ENCODE peak calls at places on chromosome X, in four cellular contexts. E, Y, V and B are unnamed samples.

GRCh38 chrX:135295238-135295943 is 13.9 kb upstream of the ETDC start:
- DNase-seq in V (peak), E (peak), Y (peak), B (no peak)

GRCh38 chrX:47662144-47662657 is 3.2 kb upstream of the UXT start:
- DNase-seq in E (peak), V (peak), Y (no peak), B (peak)

GRCh38 chrX:9341305-9342201 is 123.3 kb upstream of the TBL1X start:
- DNase-seq in V (peak), Y (peak), E (peak), B (no peak)

GRCh38 chrX:139091878-139092277 is 380.4 kb upstream of the FGF13 start:
- DNase-seq in V (no peak), E (no peak), Y (no peak), B (no peak)

GRCh38 chrX:46485897-46486296 is 59.3 kb downstream of the ZNF674 start:
- DNase-seq in E (no peak), Y (no peak), V (no peak), B (no peak)

GRCh38 chrX:57121162-57121741 is at the start of gene SPIN2B:
- DNase-seq in E (peak), V (peak), Y (peak), B (peak)

GRCh38 chrX:125505207-125505606 is 185.5 kb downstream of the TEX13C start:
- DNase-seq in Y (no peak), V (no peak), E (peak), B (no peak)

GRCh38 chrX:88424071-88424470 is 323.0 kb upstream of the CPXCR1 start:
- DNase-seq in V (no peak), E (no peak), Y (no peak), B (no peak)

GRCh38 chrX:36898301-36898700 is 109.9 kb upstream of the FAM47C start:
- DNase-seq in E (no peak), Y (no peak), V (no peak), B (no peak)

GRCh38 chrX:136147320-136147901 is at the start of gene FHL1:
- DNase-seq in E (no peak), Y (peak), V (peak), B (no peak)

GRCh38 chrX:67619253-67619652 is 75.4 kb downstream of the AR start:
- DNase-seq in E (peak), V (peak), Y (no peak), B (peak)

GRCh38 chrX:88863726-88864125 is 116.7 kb downstream of the CPXCR1 start:
- DNase-seq in Y (no peak), E (no peak), V (no peak), B (no peak)

GRCh38 chrX:148069759-148070503 is 88.8 kb downstream of the FMR1NB start:
- DNase-seq in V (no peak), E (no peak), Y (no peak), B (no peak)

GRCh38 chrX:44282753-44283152 is 60.7 kb downstream of the EFHC2 start:
- DNase-seq in Y (peak), V (no peak), E (no peak), B (no peak)

GRCh38 chrX:45711231-45711630 is 510.6 kb upstream of the DIPK2B start:
- DNase-seq in E (peak), V (peak), Y (no peak), B (no peak)

GRCh38 chrX:119218198-119218597 is 17.9 kb upstream of the PGRMC1 start:
- DNase-seq in E (no peak), Y (no peak), V (no peak), B (no peak)

GRCh38 chrX:47171996-47172395 is 21.6 kb upstream of the UBA1 start:
- DNase-seq in Y (no peak), V (no peak), E (no peak), B (no peak)

GRCh38 chrX:136130931-136131843 is 16.1 kb upstream of the FHL1 start:
- DNase-seq in V (peak), Y (no peak), E (peak), B (peak)

GRCh38 chrX:7582191-7582590 is 260.8 kb upstream of the VCX start:
- DNase-seq in V (no peak), Y (no peak), E (no peak), B (no peak)

GRCh38 chrX:66408507-66408906 is 230.4 kb downstream of the EDA2R start:
- DNase-seq in E (no peak), Y (no peak), V (no peak), B (no peak)

DNA sequence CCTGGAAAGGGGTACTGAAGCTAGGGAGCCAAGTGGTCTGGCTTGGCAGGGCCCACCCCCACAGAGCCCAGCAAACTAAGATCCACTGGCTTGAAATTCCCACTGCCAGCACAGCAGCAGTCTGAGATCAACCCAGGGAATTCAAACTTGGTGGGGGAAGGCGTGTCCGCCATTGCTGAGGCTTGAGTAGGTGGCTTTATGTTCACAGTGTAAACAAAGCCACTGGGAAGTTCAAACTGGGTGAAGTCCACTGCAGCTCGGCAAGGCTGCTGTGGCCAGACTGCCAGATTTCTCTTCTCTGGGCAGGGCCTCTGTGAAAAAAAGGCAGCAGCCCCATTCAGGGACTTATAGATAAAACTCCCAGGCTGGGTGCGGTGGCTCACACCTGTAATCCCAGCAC is 58.9 kb downstream of the TFDP3 start:
- DNase-seq in V (no peak), E (no peak), Y (no peak), B (no peak)
- TF ChIP-seq CTCF in V (no peak), E (no peak), Y (no peak), B (no peak)

DNA sequence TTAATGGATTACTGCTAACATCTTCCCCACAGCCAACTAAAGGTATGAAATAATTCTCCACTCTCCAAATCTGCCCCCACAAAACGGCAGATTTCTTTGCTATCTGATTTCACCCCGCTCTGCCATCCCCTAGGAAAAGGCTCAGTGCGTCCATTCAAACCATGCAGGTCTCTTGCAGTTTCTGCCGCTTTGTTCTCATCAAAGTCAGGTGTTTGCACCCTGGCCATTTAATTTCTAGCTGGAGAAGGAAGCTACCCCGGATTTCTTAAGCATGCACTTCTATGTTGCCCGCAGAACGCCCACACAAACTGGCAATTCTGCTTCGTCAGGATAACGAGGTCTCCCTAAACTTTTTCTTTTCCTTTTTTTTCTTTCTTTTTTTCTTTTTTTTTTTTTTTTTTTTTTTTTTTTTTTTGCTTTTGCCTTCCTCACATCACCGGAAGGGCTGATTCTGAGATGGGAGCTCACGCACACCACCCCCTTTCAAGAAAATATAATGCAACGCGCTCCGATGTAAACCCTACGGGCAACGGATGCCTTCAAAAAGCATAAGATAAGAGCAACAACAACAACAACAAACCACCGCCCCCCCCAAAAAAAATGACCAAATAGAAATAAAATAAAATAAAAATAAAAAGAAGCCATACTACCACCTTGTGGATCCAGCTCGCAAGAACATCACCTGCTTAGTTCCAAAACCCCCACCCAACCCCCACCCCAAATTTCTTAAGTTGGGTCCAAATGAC is 3.2 kb downstream of the NLGN4X start:
- DNase-seq in E (no peak), Y (no peak), V (peak), B (no peak)
- H3K4me3 ChIP-seq in E (peak), Y (peak), V (no peak), B (no peak)

DNA sequence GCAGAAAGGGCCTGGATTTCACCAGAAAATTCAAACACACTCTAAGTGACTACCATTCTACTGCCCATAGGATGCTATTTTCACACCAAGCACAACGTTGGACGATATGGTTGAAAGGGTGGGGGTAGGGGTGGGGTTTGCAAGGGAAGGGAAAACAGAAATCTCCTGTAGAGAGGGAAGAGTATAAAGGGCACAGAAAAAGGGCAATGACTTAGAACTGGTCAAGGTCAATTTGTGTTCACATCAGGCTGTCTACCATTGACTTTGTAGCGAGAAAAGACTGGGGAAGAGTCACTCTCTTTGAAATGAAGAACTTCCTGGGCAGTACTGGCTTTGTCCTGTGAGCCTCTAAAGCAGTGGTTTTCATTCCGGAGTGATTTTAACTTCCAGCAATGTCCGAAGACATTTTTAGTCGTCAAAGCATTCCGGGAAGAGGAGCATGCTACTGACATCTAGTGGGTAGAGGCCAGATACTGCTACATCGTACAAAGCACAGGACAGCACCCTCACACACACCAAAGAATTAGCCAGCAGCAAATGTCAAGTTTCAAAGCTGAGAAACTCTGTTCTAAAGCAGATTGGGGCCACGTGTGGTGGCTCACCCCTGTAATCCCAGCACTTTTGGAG is 48.4 kb upstream of the SLC7A3 start:
- DNase-seq in E (peak), Y (no peak), V (peak), B (peak)
- TF ChIP-seq CTCF in E (peak), Y (peak), V (peak), B (peak)

DNA sequence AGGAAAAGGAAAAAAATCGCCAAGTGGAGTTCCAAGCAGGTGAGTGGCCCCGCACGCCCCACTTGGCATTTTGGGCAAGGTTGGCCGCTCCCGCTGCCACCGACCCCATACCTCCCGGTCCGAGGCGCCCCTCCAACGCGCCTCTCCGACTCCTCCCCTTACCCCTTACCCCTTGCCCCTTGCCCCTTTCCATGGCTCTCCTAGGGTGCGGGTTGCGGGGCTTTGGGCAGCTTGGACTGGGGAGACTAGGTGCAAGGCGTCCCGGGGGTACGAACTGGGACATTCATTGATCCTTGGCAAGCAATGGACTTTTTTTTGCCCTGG is 698 bp downstream of the SLC16A2 start:
- DNase-seq in E (no peak), Y (no peak), V (no peak), B (no peak)
- H3K4me3 ChIP-seq in E (peak), Y (peak), V (peak), B (peak)

GRCh38 chrX:71131510-71131909 is 13.1 kb downstream of the MED12 start:
- DNase-seq in E (no peak), Y (no peak), V (no peak), B (no peak)

GRCh38 chrX:71128166-71128833 is 9.9 kb downstream of the MED12 start:
- DNase-seq in V (peak), E (no peak), Y (no peak), B (no peak)

DNA sequence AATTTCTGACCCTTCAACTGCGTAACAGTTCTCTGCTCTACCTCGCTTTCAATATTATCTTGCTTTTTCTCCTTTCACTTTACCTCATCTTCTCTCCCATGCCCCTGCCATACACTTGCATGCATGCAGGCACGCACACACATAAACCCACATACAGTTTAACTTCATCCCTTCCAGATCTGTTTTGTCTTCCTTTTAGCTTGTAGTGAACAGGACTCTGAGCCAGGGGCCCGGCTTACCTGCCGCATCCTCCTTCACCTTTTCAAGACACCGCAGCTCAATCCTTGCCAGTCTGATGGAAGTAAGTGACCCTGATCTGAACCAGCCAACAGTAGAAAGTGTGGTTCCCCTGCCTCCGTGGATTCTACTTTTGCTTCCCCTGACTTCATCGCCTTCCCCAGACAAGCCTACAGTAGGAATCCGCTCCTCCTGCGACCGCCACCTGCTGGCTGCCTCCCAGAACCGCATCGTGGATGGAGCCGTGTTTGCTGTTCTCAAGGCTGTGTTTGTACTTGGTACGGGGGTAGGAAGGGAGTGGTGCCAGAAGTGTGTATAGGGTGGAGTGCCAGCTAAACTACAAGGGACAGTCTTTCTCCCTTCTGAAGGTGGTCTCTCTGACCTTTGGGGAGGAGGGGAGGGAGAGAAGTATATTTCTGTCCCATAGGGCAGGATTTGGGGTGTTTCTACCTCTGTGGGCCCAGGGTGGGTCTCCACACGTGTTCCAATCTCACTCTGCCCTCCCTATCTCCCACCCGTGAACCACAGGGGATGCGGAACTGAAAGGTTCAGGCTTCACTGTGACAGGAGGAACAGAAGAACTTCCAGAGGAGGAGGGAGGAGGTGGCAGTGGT is 10.7 kb downstream of the MED12 start:
- DNase-seq in Y (peak), E (peak), V (peak), B (no peak)
- TF ChIP-seq CTCF in Y (peak), E (peak), V (peak), B (peak)

GRCh38 chrX:40007746-40008705 is 89.7 kb downstream of the BCOR start:
- DNase-seq in E (no peak), V (no peak), Y (no peak), B (no peak)

GRCh38 chrX:40008841-40009461 is 88.8 kb downstream of the BCOR start:
- DNase-seq in V (peak), E (no peak), Y (peak), B (no peak)

GRCh38 chrX:40005290-40006011 is 92.3 kb downstream of the BCOR start:
- DNase-seq in V (no peak), E (no peak), Y (peak), B (no peak)

GRCh38 chrX:40006025-40007017 is 91.4 kb downstream of the BCOR start:
- DNase-seq in V (peak), Y (peak), E (no peak), B (no peak)

DNA sequence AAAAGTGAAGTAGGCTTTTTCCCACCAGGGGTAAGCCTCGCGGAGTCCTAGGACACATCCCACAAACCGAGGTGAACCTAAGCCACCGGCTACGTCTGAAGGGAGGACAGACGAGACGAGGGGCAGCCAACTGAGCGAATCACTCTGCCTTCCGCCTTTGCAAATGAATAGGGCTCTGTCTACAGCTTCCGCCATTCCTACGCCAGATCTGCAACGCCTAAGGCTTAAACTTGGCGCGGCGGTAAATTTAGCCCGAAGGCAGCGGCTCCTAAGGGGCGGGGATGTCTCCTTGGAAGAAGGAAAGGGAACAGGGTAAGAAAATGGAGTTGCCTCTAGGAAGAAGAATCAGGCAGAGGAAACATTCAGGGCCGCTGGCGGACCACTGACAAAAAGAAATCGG is 90.6 kb downstream of the BCOR start:
- DNase-seq in E (no peak), Y (no peak), V (no peak), B (no peak)
- H3K4me3 ChIP-seq in E (no peak), Y (no peak), V (no peak), B (no peak)

GRCh38 chrX:26670521-26670920 is 454.6 kb downstream of the MAGEB5 start:
- DNase-seq in E (no peak), V (no peak), Y (no peak), B (no peak)

GRCh38 chrX:26664919-26665318 is 448.9 kb downstream of the MAGEB5 start:
- DNase-seq in E (no peak), Y (no peak), V (no peak), B (no peak)
- TF ChIP-seq CTCF in E (no peak), Y (no peak), V (no peak), B (no peak)